ENCODE peak calls at places on chromosomes 7 and 10, in five cellular contexts. One of them, this sample, is unnamed. For H3K27me3, the result is how much of the 10 kb centered on the place peaks cover.

GRCh38 chr7:105723582-105723981 is 142.3 kb upstream of the EFCAB10 start:
- DNase-seq in CD8-positive, alpha-beta T cell: no peak
- DNase-seq in GM23338: peak
- DNase-seq in neural progenitor cell: peak
- DNase-seq in left ventricle myocardium inferior: no peak
- DNase-seq in this sample: no peak

GRCh38 chr10:3635697-3636096 is 149.3 kb downstream of the KLF6 start:
- DNase-seq in CD8-positive, alpha-beta T cell: no peak
- DNase-seq in GM23338: no peak
- DNase-seq in neural progenitor cell: no peak
- DNase-seq in left ventricle myocardium inferior: no peak
- DNase-seq in this sample: no peak

GRCh38 chr10:129772472-129773358 is 191.4 kb downstream of the EBF3 start:
- DNase-seq in CD8-positive, alpha-beta T cell: no peak
- DNase-seq in GM23338: no peak
- DNase-seq in neural progenitor cell: no peak
- DNase-seq in left ventricle myocardium inferior: no peak
- DNase-seq in this sample: no peak

GRCh38 chr7:36726806-36727503 is 2.7 kb upstream of the AOAH start:
- DNase-seq in CD8-positive, alpha-beta T cell: no peak
- DNase-seq in GM23338: no peak
- DNase-seq in neural progenitor cell: peak
- DNase-seq in left ventricle myocardium inferior: no peak
- DNase-seq in this sample: no peak

GRCh38 chr10:59234814-59235429 is 58.5 kb downstream of the PHYHIPL start:
- DNase-seq in CD8-positive, alpha-beta T cell: no peak
- DNase-seq in GM23338: peak
- DNase-seq in neural progenitor cell: peak
- DNase-seq in left ventricle myocardium inferior: no peak
- DNase-seq in this sample: peak

GRCh38 chr7:537911-538634 is 18.4 kb upstream of the PDGFA start:
- DNase-seq in CD8-positive, alpha-beta T cell: peak
- DNase-seq in GM23338: peak
- DNase-seq in neural progenitor cell: no peak
- DNase-seq in left ventricle myocardium inferior: peak
- DNase-seq in this sample: no peak

GRCh38 chr7:110868458-110868857 is 222.5 kb upstream of the LRRN3 start:
- DNase-seq in CD8-positive, alpha-beta T cell: no peak
- DNase-seq in GM23338: no peak
- DNase-seq in neural progenitor cell: no peak
- DNase-seq in left ventricle myocardium inferior: no peak
- DNase-seq in this sample: no peak

GRCh38 chr10:86411281-86411841 is 44.8 kb upstream of the GRID1 start:
- DNase-seq in CD8-positive, alpha-beta T cell: no peak
- DNase-seq in GM23338: no peak
- DNase-seq in neural progenitor cell: no peak
- DNase-seq in left ventricle myocardium inferior: no peak
- DNase-seq in this sample: no peak

GRCh38 chr7:7099584-7100014 is 82.7 kb upstream of the C1GALT1 start:
- DNase-seq in CD8-positive, alpha-beta T cell: no peak
- DNase-seq in GM23338: peak
- DNase-seq in neural progenitor cell: peak
- DNase-seq in left ventricle myocardium inferior: peak
- DNase-seq in this sample: peak

DNA sequence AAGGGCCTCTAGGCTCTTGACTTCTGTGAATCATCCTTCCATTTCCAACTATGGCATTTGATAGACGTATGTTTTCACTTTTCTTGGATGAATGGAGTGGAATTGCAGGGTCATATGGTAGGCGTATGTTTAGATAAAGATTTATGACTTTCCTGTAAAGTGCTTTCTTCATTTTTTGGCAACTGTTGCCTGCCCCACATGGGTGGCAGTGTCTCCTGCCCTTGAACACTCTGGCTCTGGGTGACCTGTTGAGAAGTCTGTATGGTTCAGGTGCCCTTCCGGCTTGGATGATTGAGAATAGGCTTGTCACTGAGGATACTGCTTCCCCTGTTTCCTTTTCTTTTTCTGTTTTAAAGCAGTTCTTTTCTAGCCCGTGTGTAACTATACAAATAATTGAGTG is 23.1 kb downstream of the RET start:
- DNase-seq in CD8-positive, alpha-beta T cell: no peak
- DNase-seq in GM23338: no peak
- DNase-seq in neural progenitor cell: no peak
- DNase-seq in left ventricle myocardium inferior: no peak
- DNase-seq in this sample: no peak
- H3K27me3 ChIP-seq in CD8-positive, alpha-beta T cell: under half
- H3K27me3 ChIP-seq in GM23338: under half
- H3K27me3 ChIP-seq in neural progenitor cell: under half
- H3K27me3 ChIP-seq in left ventricle myocardium inferior: half or more
- H3K27me3 ChIP-seq in this sample: under half

DNA sequence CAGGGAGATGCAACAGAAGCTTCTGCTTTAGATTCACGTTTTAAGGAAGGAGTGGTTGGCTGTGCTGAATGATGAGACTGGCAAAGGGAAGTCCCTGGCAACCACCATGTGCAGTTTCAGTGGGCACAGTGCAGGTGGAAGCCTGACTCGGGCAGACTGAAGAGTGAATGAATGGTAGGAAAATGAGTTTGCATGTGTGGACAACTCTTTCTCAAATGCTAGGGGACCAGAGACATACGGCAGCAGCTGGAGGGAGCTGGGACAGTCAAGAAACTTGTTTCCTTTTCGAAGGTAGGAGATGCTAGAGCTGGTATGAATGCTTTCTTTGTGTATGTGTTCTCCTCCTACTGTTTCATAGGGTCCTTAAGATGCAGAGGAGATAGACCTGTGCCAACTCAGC is 29.0 kb downstream of the PODXL start:
- DNase-seq in CD8-positive, alpha-beta T cell: no peak
- DNase-seq in GM23338: no peak
- DNase-seq in neural progenitor cell: no peak
- DNase-seq in left ventricle myocardium inferior: no peak
- DNase-seq in this sample: no peak
- H3K4me3 ChIP-seq in CD8-positive, alpha-beta T cell: no peak
- H3K4me3 ChIP-seq in GM23338: no peak
- H3K4me3 ChIP-seq in neural progenitor cell: no peak
- H3K4me3 ChIP-seq in left ventricle myocardium inferior: no peak
- H3K4me3 ChIP-seq in this sample: no peak

DNA sequence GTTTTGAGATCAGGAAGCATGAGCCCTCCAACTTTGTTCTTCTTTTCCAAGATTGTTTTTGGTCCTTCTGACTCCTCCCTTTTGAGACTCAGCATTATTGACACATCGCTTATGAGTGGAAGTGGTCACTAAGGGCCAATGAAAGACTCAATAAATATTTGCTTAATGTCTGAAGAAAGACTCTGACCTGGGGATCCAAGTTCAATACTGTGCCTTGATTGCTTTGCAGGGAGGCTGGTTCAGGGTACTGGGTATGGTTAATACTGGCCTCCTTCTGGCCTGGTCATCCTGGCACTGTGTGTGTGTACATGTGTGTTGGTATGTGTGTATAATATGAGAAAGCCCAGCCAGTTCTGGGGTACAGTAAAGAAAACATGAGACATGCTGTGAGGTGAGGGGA is 7.6 kb upstream of the PDZD8 start:
- DNase-seq in CD8-positive, alpha-beta T cell: no peak
- DNase-seq in GM23338: no peak
- DNase-seq in neural progenitor cell: no peak
- DNase-seq in left ventricle myocardium inferior: no peak
- DNase-seq in this sample: no peak
- H3K27me3 ChIP-seq in CD8-positive, alpha-beta T cell: under half
- H3K27me3 ChIP-seq in GM23338: under half
- H3K27me3 ChIP-seq in neural progenitor cell: under half
- H3K27me3 ChIP-seq in left ventricle myocardium inferior: half or more
- H3K27me3 ChIP-seq in this sample: under half

GRCh38 chr7:39565538-39565937 is 666 bp upstream of the YAE1 start:
- DNase-seq in CD8-positive, alpha-beta T cell: no peak
- DNase-seq in GM23338: no peak
- DNase-seq in neural progenitor cell: no peak
- DNase-seq in left ventricle myocardium inferior: no peak
- DNase-seq in this sample: no peak
- H3K4me3 ChIP-seq in CD8-positive, alpha-beta T cell: peak
- H3K4me3 ChIP-seq in GM23338: peak
- H3K4me3 ChIP-seq in neural progenitor cell: peak
- H3K4me3 ChIP-seq in left ventricle myocardium inferior: peak
- H3K4me3 ChIP-seq in this sample: peak

DNA sequence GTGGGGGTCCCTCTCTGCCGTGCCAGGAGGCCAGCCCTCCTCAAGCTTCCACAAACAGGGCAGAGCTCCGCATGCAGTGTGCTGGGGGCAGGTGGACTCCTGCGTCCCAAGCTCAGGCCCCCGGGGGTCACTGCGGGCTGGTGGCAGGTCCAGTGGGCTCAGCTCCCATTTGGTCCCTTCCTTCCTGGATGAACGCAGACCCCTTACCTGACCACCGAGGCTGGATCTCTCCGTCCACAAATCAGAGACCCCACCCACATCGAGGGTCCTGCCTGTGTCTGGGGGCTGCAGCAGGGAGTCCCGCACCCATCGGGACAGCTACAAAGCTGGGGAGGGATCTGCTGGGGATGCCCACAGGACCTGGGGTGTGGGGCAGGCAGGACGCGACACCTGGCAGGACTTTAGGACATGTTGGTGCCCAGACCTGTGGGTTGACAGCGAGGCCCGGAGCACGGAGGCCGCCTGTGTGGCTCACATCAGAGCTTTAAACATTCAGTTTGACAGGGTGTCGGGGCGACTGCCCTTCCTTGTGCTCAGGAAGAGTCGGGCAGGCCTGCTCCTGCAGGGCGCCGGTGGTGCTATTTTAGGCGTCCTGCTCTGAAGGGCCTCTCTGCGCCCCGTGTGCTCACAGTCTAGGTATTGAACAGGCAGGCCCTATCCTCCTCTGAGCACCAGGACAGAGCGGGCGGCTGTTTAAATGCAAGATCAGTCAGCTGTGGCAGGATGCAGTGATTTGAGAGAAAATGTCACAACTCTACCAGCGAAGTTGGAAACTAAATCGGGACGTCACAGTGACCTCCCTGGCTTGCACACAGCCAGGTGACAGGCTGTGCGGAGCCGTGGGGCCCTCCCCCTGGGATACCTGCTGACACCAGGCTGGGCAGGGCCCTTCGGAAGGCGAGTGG is 15.9 kb upstream of the CFAP46 start:
- DNase-seq in CD8-positive, alpha-beta T cell: no peak
- DNase-seq in GM23338: no peak
- DNase-seq in neural progenitor cell: no peak
- DNase-seq in left ventricle myocardium inferior: no peak
- DNase-seq in this sample: no peak
- H3K27me3 ChIP-seq in CD8-positive, alpha-beta T cell: under half
- H3K27me3 ChIP-seq in GM23338: under half
- H3K27me3 ChIP-seq in neural progenitor cell: under half
- H3K27me3 ChIP-seq in left ventricle myocardium inferior: under half
- H3K27me3 ChIP-seq in this sample: under half

GRCh38 chr7:69825031-69825681 is 226.9 kb downstream of the AUTS2 start:
- DNase-seq in CD8-positive, alpha-beta T cell: no peak
- DNase-seq in GM23338: no peak
- DNase-seq in neural progenitor cell: no peak
- DNase-seq in left ventricle myocardium inferior: no peak
- DNase-seq in this sample: no peak
- H3K4me3 ChIP-seq in CD8-positive, alpha-beta T cell: peak
- H3K4me3 ChIP-seq in GM23338: no peak
- H3K4me3 ChIP-seq in neural progenitor cell: no peak
- H3K4me3 ChIP-seq in left ventricle myocardium inferior: no peak
- H3K4me3 ChIP-seq in this sample: no peak